ENCODE peak calls at places on chromosomes 4 and X, in six cellular contexts. R is stimulated activated CD8-positive, alpha-beta memory T cell treated with anti-CD3 and anti-CD28 coated beads, Interleukin-4, amount 100 ng/mL, for 24 hours; H is SW480; N is ACHN; Q is substantia nigra; O is naive thymus-derived CD8-positive, alpha-beta T cell. J is an unnamed sample.

GRCh38 chr4:140609548-140610425 is 41.0 kb upstream of the UCP1 start:
- DNase-seq in R (no peak), H (peak), N (peak), Q (no peak), O (peak), J (no peak)

GRCh38 chrX:47628980-47629379 is 750 bp downstream of the CFP start:
- DNase-seq in R (no peak), H (peak), N (no peak), Q (no peak), O (no peak), J (no peak)

GRCh38 chr4:184433258-184433892 is 41.0 kb downstream of the IRF2 start:
- DNase-seq in R (no peak), H (no peak), N (no peak), Q (no peak), O (no peak), J (no peak)

GRCh38 chrX:109889289-109890006 is 113.5 kb upstream of the TMEM164 start:
- DNase-seq in R (no peak), H (peak), N (peak), Q (no peak), O (no peak), J (no peak)

GRCh38 chr4:183182873-183183725 is 84.0 kb downstream of the WWC2 start:
- DNase-seq in R (peak), H (peak), N (peak), Q (no peak), O (no peak), J (no peak)

GRCh38 chr4:15965325-15965724 is 2.4 kb upstream of the FGFBP2 start:
- DNase-seq in R (no peak), H (no peak), N (no peak), Q (no peak), O (no peak), J (no peak)

GRCh38 chrX:151899622-151900021 is 13.1 kb upstream of the MAGEA4 start:
- DNase-seq in R (no peak), H (no peak), N (no peak), Q (no peak), O (no peak), J (no peak)

GRCh38 chrX:72273718-72274117 is 3.3 kb downstream of the RPS4X start:
- DNase-seq in R (no peak), H (no peak), N (no peak), Q (no peak), O (no peak), J (no peak)

GRCh38 chr4:8394125-8394524 is 46.4 kb downstream of the ACOX3 start:
- DNase-seq in R (no peak), H (no peak), N (peak), Q (no peak), O (no peak), J (peak)

GRCh38 chr4:3254302-3255131 is 5.6 kb downstream of the MSANTD1 start:
- DNase-seq in R (no peak), H (no peak), N (no peak), Q (no peak), O (no peak), J (peak)

GRCh38 chr4:37463033-37463432 is 218.5 kb downstream of the NWD2 start:
- DNase-seq in R (no peak), H (no peak), N (no peak), Q (no peak), O (no peak), J (no peak)

GRCh38 chr4:10007772-10008171 is 13.5 kb downstream of the SLC2A9 start:
- DNase-seq in R (no peak), H (no peak), N (no peak), Q (no peak), O (no peak), J (no peak)

GRCh38 chr4:184668096-184668495 is 18.6 kb downstream of the PRIMPOL start:
- DNase-seq in R (no peak), H (no peak), N (no peak), Q (no peak), O (no peak), J (no peak)

GRCh38 chr4:2043396-2044118 is 15.6 kb upstream of the NAT8L start:
- DNase-seq in R (no peak), H (no peak), N (no peak), Q (no peak), O (no peak), J (peak)

GRCh38 chr4:83010522-83011318 is at the start of gene LIN54:
- DNase-seq in R (peak), H (peak), N (peak), Q (peak), O (peak), J (peak)

GRCh38 chrX:11533211-11533651 is 132.5 kb downstream of the ARHGAP6 start:
- DNase-seq in R (no peak), H (peak), N (peak), Q (no peak), O (peak), J (no peak)

GRCh38 chrX:14832151-14832550 is 40.7 kb downstream of the FANCB start:
- DNase-seq in R (no peak), H (no peak), N (no peak), Q (no peak), O (no peak), J (no peak)

GRCh38 chr4:78298618-78299017 is 241.5 kb downstream of the FRAS1 start:
- DNase-seq in R (no peak), H (no peak), N (no peak), Q (no peak), O (no peak), J (no peak)

GRCh38 chrX:136369377-136369776 is 68.6 kb downstream of the ADGRG4 start:
- DNase-seq in R (no peak), H (no peak), N (no peak), Q (no peak), O (no peak), J (no peak)

GRCh38 chr4:152372444-152372843 is 163.4 kb downstream of the FBXW7 start:
- DNase-seq in R (no peak), H (no peak), N (no peak), Q (no peak), O (no peak), J (no peak)

GRCh38 chr4:25351777-25352421 is 25.2 kb upstream of the ANAPC4 start:
- DNase-seq in R (no peak), H (peak), N (peak), Q (no peak), O (no peak), J (no peak)

GRCh38 chrX:111123125-111123524 is 27.1 kb downstream of the PAK3 start:
- DNase-seq in R (no peak), H (no peak), N (no peak), Q (no peak), O (no peak), J (no peak)

J was measured in posterior cingulate gyrus.